ENCODE peak calls at places on chromosome 18, in six cellular contexts. J, V, A, K, D and Z are unnamed samples. For H3K4me1, the result is how much of the 10 kb centered on the place peaks cover.

GRCh38 chr18:11533942-11534496 is 75.4 kb upstream of the SLC35G4 start:
- DNase-seq in J (no peak), V (no peak), A (no peak), K (no peak), D (no peak), Z (no peak)

GRCh38 chr18:59795882-59796281 is 98.7 kb upstream of the CCBE1 start:
- DNase-seq in J (no peak), V (no peak), A (no peak), K (no peak), D (no peak), Z (no peak)

GRCh38 chr18:25533088-25533676 is 181.2 kb upstream of the ZNF521 start:
- DNase-seq in J (no peak), V (no peak), A (no peak), K (no peak), D (no peak), Z (no peak)

GRCh38 chr18:35671952-35672603 is 90.5 kb downstream of the GALNT1 start:
- DNase-seq in J (no peak), V (no peak), A (no peak), K (peak), D (no peak), Z (peak)

GRCh38 chr18:48066225-48066652 is 135.8 kb upstream of the SMAD2 start:
- DNase-seq in J (no peak), V (no peak), A (no peak), K (no peak), D (no peak), Z (no peak)

GRCh38 chr18:78113445-78113844 is 863.8 kb downstream of the GALR1 start:
- DNase-seq in J (no peak), V (no peak), A (no peak), K (no peak), D (no peak), Z (no peak)

GRCh38 chr18:69349912-69350597 is 50.6 kb upstream of the DOK6 start:
- DNase-seq in J (no peak), V (no peak), A (no peak), K (no peak), D (no peak), Z (no peak)

GRCh38 chr18:6558770-6559169 is 144.1 kb upstream of the L3MBTL4 start:
- DNase-seq in J (no peak), V (no peak), A (no peak), K (no peak), D (no peak), Z (no peak)

GRCh38 chr18:9925795-9926194 is 12.0 kb downstream of the VAPA start:
- DNase-seq in J (no peak), V (no peak), A (no peak), K (no peak), D (no peak), Z (no peak)

GRCh38 chr18:27954226-27954625 is 222.7 kb downstream of the CDH2 start:
- DNase-seq in J (no peak), V (no peak), A (no peak), K (no peak), D (peak), Z (no peak)

GRCh38 chr18:8632386-8632785 is 23.1 kb downstream of the RAB12 start:
- DNase-seq in J (no peak), V (no peak), A (no peak), K (no peak), D (no peak), Z (no peak)

GRCh38 chr18:75127143-75128021 is 81.6 kb downstream of the PTGR3 start:
- DNase-seq in J (no peak), V (no peak), A (no peak), K (no peak), D (no peak), Z (peak)

GRCh38 chr18:10687161-10687925 is 161.5 kb downstream of the NAPG start:
- DNase-seq in J (no peak), V (no peak), A (no peak), K (no peak), D (no peak), Z (no peak)

GRCh38 chr18:79902640-79903039 is 48.8 kb downstream of the SLC66A2 start:
- DNase-seq in J (no peak), V (no peak), A (peak), K (no peak), D (no peak), Z (no peak)

GRCh38 chr18:6947328-6948030 is 170.1 kb downstream of the LAMA1 start:
- DNase-seq in J (no peak), V (no peak), A (no peak), K (no peak), D (no peak), Z (peak)

GRCh38 chr18:63567825-63568224 is 19.3 kb upstream of the SERPINB13 start:
- DNase-seq in J (no peak), V (no peak), A (no peak), K (no peak), D (no peak), Z (no peak)

GRCh38 chr18:2083691-2084090 is 487.6 kb downstream of the METTL4 start:
- DNase-seq in J (no peak), V (peak), A (no peak), K (no peak), D (no peak), Z (no peak)

GRCh38 chr18:44741070-44741469 is 60.4 kb downstream of the SETBP1 start:
- DNase-seq in J (no peak), V (no peak), A (no peak), K (no peak), D (no peak), Z (no peak)

GRCh38 chr18:10304853-10305252 is 149.6 kb upstream of the APCDD1 start:
- DNase-seq in J (peak), V (no peak), A (no peak), K (no peak), D (peak), Z (no peak)

GRCh38 chr18:27136208-27136535 is 48.9 kb downstream of the CHST9 start:
- DNase-seq in J (no peak), V (no peak), A (no peak), K (no peak), D (no peak), Z (no peak)

GRCh38 chr18:78819926-78820834 is 159.4 kb upstream of the SALL3 start:
- DNase-seq in J (no peak), V (no peak), A (no peak), K (no peak), D (no peak), Z (no peak)

GRCh38 chr18:48167901-48168300 is 237.4 kb upstream of the SMAD2 start:
- DNase-seq in J (peak), V (no peak), A (no peak), K (no peak), D (no peak), Z (peak)

GRCh38 chr18:28136071-28136470 is 40.9 kb downstream of the CDH2 start:
- DNase-seq in J (no peak), V (no peak), A (no peak), K (peak), D (no peak), Z (no peak)

GRCh38 chr18:68152770-68153169 is 562.1 kb downstream of the TMX3 start:
- DNase-seq in J (no peak), V (no peak), A (no peak), K (no peak), D (no peak), Z (no peak)

GRCh38 chr18:40529478-40529877 is 1425.6 kb upstream of the PIK3C3 start:
- DNase-seq in J (no peak), V (no peak), A (no peak), K (peak), D (peak), Z (no peak)

DNA sequence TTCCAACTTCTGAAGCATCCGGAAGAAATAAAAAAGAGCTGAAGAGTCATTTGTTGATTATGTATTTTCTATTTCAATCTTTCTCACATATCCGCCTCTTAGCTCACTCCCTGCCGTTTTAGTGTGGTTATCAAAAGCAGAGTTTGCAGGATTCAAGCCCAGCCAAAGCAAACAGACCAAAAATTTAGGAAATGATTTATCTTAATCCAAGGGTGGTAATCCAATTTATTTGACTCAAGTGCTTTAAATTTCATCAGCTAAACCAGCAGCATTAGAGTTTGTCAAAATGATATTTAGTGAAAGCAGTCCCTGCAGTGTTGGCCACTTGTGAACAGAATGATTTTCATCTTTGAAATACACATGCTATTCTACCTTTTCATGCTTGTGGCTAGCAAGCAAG is 129.3 kb upstream of the CCDC68 start:
- DNase-seq in J (no peak), V (no peak), A (no peak), K (no peak), D (no peak), Z (no peak)
- H3K4me1 ChIP-seq in J (under half), V (under half), A (under half), K (under half), D (under half), Z (under half)

GRCh38 chr18:58697131-58697530 is 25.9 kb downstream of the MALT1 start:
- DNase-seq in J (no peak), V (no peak), A (no peak), K (no peak), D (no peak), Z (no peak)

GRCh38 chr18:58692420-58693185 is 21.3 kb downstream of the MALT1 start:
- DNase-seq in J (no peak), V (no peak), A (no peak), K (no peak), D (no peak), Z (no peak)

GRCh38 chr18:58695772-58696171 is 24.5 kb downstream of the MALT1 start:
- DNase-seq in J (no peak), V (no peak), A (no peak), K (no peak), D (no peak), Z (no peak)

GRCh38 chr18:58694720-58695468 is 23.6 kb downstream of the MALT1 start:
- DNase-seq in J (no peak), V (no peak), A (no peak), K (no peak), D (no peak), Z (no peak)

DNA sequence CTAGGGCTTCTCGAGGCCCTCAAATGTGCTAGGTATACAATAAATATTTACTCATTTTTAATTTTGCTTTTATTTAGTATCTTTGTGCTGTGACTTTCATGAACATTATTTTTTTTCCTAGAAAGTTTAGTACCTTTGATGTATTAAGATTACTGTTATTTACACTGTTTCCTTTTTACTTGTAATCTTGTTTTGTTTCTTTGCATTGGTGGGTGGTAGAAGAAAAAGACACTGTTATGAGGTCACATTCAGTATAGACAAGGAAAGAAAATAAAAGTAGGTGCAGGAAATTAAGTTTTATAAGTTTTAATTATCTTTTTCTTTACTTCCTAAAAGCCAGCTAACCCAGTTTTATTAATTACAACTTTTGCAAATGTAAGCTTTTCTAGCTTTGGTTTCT is 23.0 kb downstream of the MALT1 start:
- DNase-seq in J (no peak), V (no peak), A (no peak), K (no peak), D (no peak), Z (no peak)
- H3K4me1 ChIP-seq in J (under half), V (under half), A (under half), K (under half), D (under half), Z (under half)

GRCh38 chr18:770583-770961 is 41.5 kb downstream of the YES1 start:
- DNase-seq in J (no peak), V (no peak), A (no peak), K (no peak), D (no peak), Z (no peak)
- H3K4me1 ChIP-seq in J (under half), V (under half), A (under half), K (under half), D (under half), Z (under half)

GRCh38 chr18:49726564-49726963 is 86.8 kb downstream of the ACAA2 start:
- DNase-seq in J (no peak), V (no peak), A (no peak), K (no peak), D (no peak), Z (no peak)

GRCh38 chr18:49725809-49726514 is 87.4 kb downstream of the ACAA2 start:
- DNase-seq in J (peak), V (peak), A (peak), K (peak), D (peak), Z (no peak)

GRCh38 chr18:49730951-49731391 is 82.4 kb downstream of the ACAA2 start:
- DNase-seq in J (no peak), V (no peak), A (no peak), K (no peak), D (no peak), Z (peak)

GRCh38 chr18:49728542-49728941 is 84.8 kb downstream of the ACAA2 start:
- DNase-seq in J (peak), V (peak), A (no peak), K (peak), D (peak), Z (peak)

GRCh38 chr18:49727816-49728215 is 85.5 kb downstream of the ACAA2 start:
- DNase-seq in J (no peak), V (no peak), A (no peak), K (no peak), D (no peak), Z (no peak)
- H3K4me1 ChIP-seq in J (under half), V (half or more), A (under half), K (under half), D (under half), Z (under half)